ENCODE peak calls at places on chromosomes 16 and 17, in ten cellular contexts. L, Q, A, F, H, M, N, U, O and X are unnamed samples.

GRCh38 chr17:28335959-28336871 is 654 bp downstream of the TNFAIP1 start:
- DNase-seq in L (peak), Q (peak), A (peak), F (no peak), H (peak), M (peak), N (no peak), U (peak), O (peak), X (no peak)

GRCh38 chr16:25823891-25824290 is 132.1 kb downstream of the HS3ST4 start:
- DNase-seq in L (no peak), Q (no peak), A (no peak), F (no peak), H (no peak), M (no peak), N (no peak), U (no peak), O (no peak), X (no peak)

GRCh38 chr17:57861000-57861736 is 11.3 kb upstream of the MRPS23 start:
- DNase-seq in L (peak), Q (no peak), A (peak), F (peak), H (peak), M (no peak), N (no peak), U (peak), O (peak), X (peak)

GRCh38 chr16:3171181-3171854 is 16.7 kb upstream of the OR1F1 start:
- DNase-seq in L (peak), Q (no peak), A (no peak), F (no peak), H (no peak), M (no peak), N (no peak), U (no peak), O (no peak), X (peak)

GRCh38 chr17:81470944-81471803 is 41.4 kb downstream of the ACTG1 start:
- DNase-seq in L (no peak), Q (peak), A (no peak), F (no peak), H (no peak), M (no peak), N (no peak), U (no peak), O (no peak), X (no peak)

GRCh38 chr17:76239538-76240274 is 587 bp downstream of the RNF157 start:
- DNase-seq in L (no peak), Q (no peak), A (no peak), F (peak), H (no peak), M (no peak), N (no peak), U (no peak), O (peak), X (no peak)

GRCh38 chr17:12727881-12728280 is 61.4 kb upstream of the ARHGAP44 start:
- DNase-seq in L (no peak), Q (peak), A (no peak), F (no peak), H (no peak), M (no peak), N (no peak), U (no peak), O (no peak), X (no peak)

GRCh38 chr17:76081295-76082210 is 2.6 kb downstream of the ZACN start:
- DNase-seq in L (no peak), Q (no peak), A (no peak), F (peak), H (no peak), M (no peak), N (no peak), U (no peak), O (peak), X (peak)

GRCh38 chr16:25063865-25064264 is 47.7 kb upstream of the LCMT1 start:
- DNase-seq in L (no peak), Q (peak), A (no peak), F (no peak), H (no peak), M (no peak), N (no peak), U (peak), O (no peak), X (no peak)

GRCh38 chr17:56478836-56479447 is 114.6 kb upstream of the NOG start:
- DNase-seq in L (peak), Q (peak), A (peak), F (no peak), H (peak), M (peak), N (no peak), U (peak), O (peak), X (peak)

GRCh38 chr16:88905563-88905962 is 39.1 kb upstream of the PABPN1L start:
- DNase-seq in L (no peak), Q (no peak), A (peak), F (no peak), H (peak), M (no peak), N (no peak), U (no peak), O (peak), X (peak)

GRCh38 chr17:3920940-3921852 is 4.9 kb upstream of the P2RX1 start:
- DNase-seq in L (peak), Q (no peak), A (no peak), F (no peak), H (no peak), M (no peak), N (no peak), U (no peak), O (no peak), X (no peak)

GRCh38 chr17:17590141-17590735 is 1.3 kb downstream of the PEMT start:
- DNase-seq in L (no peak), Q (no peak), A (no peak), F (no peak), H (no peak), M (no peak), N (no peak), U (no peak), O (no peak), X (no peak)

GRCh38 chr17:75909812-75910274 is 5.2 kb upstream of the MRPL38 start:
- DNase-seq in L (peak), Q (peak), A (no peak), F (no peak), H (no peak), M (no peak), N (no peak), U (no peak), O (no peak), X (no peak)

GRCh38 chr16:78324649-78325274 is 225.3 kb downstream of the WWOX start:
- DNase-seq in L (no peak), Q (peak), A (no peak), F (no peak), H (no peak), M (no peak), N (no peak), U (peak), O (peak), X (no peak)

GRCh38 chr17:330993-331701 is 21.5 kb downstream of the RPH3AL start:
- DNase-seq in L (peak), Q (no peak), A (no peak), F (peak), H (no peak), M (no peak), N (no peak), U (no peak), O (no peak), X (no peak)

GRCh38 chr17:35135322-35135721 is 6.8 kb downstream of the NLE1 start:
- DNase-seq in L (no peak), Q (no peak), A (no peak), F (no peak), H (no peak), M (no peak), N (no peak), U (no peak), O (no peak), X (no peak)

GRCh38 chr16:59045496-59045895 is 311.4 kb upstream of the GOT2 start:
- DNase-seq in L (no peak), Q (no peak), A (no peak), F (no peak), H (no peak), M (no peak), N (no peak), U (no peak), O (no peak), X (no peak)